ENCODE peak calls at places on chromosomes 4 and X, in six cellular contexts. A, R, B, C, V and P are unnamed samples.

GRCh38 chr4:82437285-82438005 is 7.1 kb downstream of the ENOPH1 start:
- DNase-seq in A (no peak), R (no peak), B (no peak), C (no peak), V (peak; percentile 53), P (no peak)

GRCh38 chr4:79757580-79757979 is 315.4 kb downstream of the ANTXR2 start:
- DNase-seq in A (no peak), R (no peak), B (no peak), C (no peak), V (peak; percentile 16), P (no peak)

GRCh38 chr4:25993564-25994185 is 79.7 kb downstream of the SMIM20 start:
- DNase-seq in A (peak; percentile 32), R (peak; percentile 75), B (no peak), C (no peak), V (peak; percentile 41), P (no peak)

GRCh38 chr4:108433832-108434231 is 186.5 kb upstream of the RPL34 start:
- DNase-seq in A (no peak), R (no peak), B (no peak), C (peak; percentile 48), V (peak; percentile 59), P (no peak)

GRCh38 chrX:27619459-27619858 is 29.3 kb downstream of the DCAF8L2 start:
- DNase-seq in A (no peak), R (no peak), B (no peak), C (no peak), V (no peak), P (no peak)

GRCh38 chrX:120125444-120125843 is 9.7 kb upstream of the RHOXF1 start:
- DNase-seq in A (no peak), R (no peak), B (no peak), C (no peak), V (no peak), P (no peak)

GRCh38 chr4:158930573-158930972 is 161.7 kb downstream of the FNIP2 start:
- DNase-seq in A (no peak), R (no peak), B (no peak), C (no peak), V (peak; percentile 41), P (no peak)

GRCh38 chrX:96004386-96004785 is 680.3 kb upstream of the DIAPH2 start:
- DNase-seq in A (no peak), R (no peak), B (no peak), C (no peak), V (no peak), P (no peak)

GRCh38 chr4:72077346-72077745 is 45.5 kb downstream of the NPFFR2 start:
- DNase-seq in A (no peak), R (no peak), B (no peak), C (no peak), V (no peak), P (no peak)

GRCh38 chr4:6974138-6974848 is 64.7 kb downstream of the TBC1D14 start:
- DNase-seq in A (peak; percentile 79), R (peak; percentile 77), B (peak; percentile 56), C (peak; percentile 85), V (peak; percentile 92), P (peak; percentile 88)

GRCh38 chr4:89307446-89308160 is at the start of gene GPRIN3:
- DNase-seq in A (peak; percentile 73), R (peak; percentile 55), B (no peak), C (peak; percentile 68), V (peak; percentile 70), P (peak; percentile 74)

GRCh38 chr4:15006416-15007024 is 4.2 kb downstream of the CPEB2 start:
- DNase-seq in A (no peak), R (no peak), B (no peak), C (no peak), V (peak; percentile 42), P (no peak)

GRCh38 chrX:70087857-70088256 is 25.6 kb downstream of the OTUD6A start:
- DNase-seq in A (no peak), R (no peak), B (no peak), C (no peak), V (peak; percentile 50), P (no peak)

GRCh38 chr4:183430317-183430986 is 14.0 kb upstream of the CDKN2AIP start:
- DNase-seq in A (no peak), R (no peak), B (no peak), C (no peak), V (no peak), P (no peak)

GRCh38 chr4:121824950-121825349 is 1.3 kb upstream of the CCNA2 start:
- DNase-seq in A (no peak), R (no peak), B (no peak), C (no peak), V (peak; percentile 9), P (no peak)

GRCh38 chr4:59553739-59554126 is 1646.4 kb upstream of the ADGRL3 start:
- DNase-seq in A (no peak), R (no peak), B (no peak), C (no peak), V (peak; percentile 3), P (no peak)

GRCh38 chr4:70734168-70734954 is 12.6 kb downstream of the RUFY3 start:
- DNase-seq in A (no peak), R (no peak), B (no peak), C (peak; percentile 19), V (peak; percentile 73), P (no peak)

GRCh38 chr4:4542824-4543485 is 1.1 kb upstream of the STX18 start:
- DNase-seq in A (no peak), R (no peak), B (no peak), C (no peak), V (peak; percentile 47), P (no peak)

GRCh38 chr4:39353478-39354177 is 12.5 kb downstream of the RFC1 start:
- DNase-seq in A (no peak), R (no peak), B (no peak), C (no peak), V (peak; percentile 74), P (no peak)

GRCh38 chr4:61431131-61431530 is 231.0 kb downstream of the ADGRL3 start:
- DNase-seq in A (no peak), R (no peak), B (no peak), C (no peak), V (no peak), P (no peak)

GRCh38 chr4:168920438-168921081 is 89.5 kb downstream of the CBR4 start:
- DNase-seq in A (no peak), R (no peak), B (no peak), C (no peak), V (no peak), P (no peak)

GRCh38 chr4:71272976-71273375 is 65.8 kb upstream of the SLC4A4 start:
- DNase-seq in A (no peak), R (no peak), B (no peak), C (no peak), V (no peak), P (no peak)

GRCh38 chr4:119653990-119654389 is 25.4 kb upstream of the PDE5A start:
- DNase-seq in A (no peak), R (no peak), B (no peak), C (no peak), V (no peak), P (no peak)

GRCh38 chrX:73962948-73963347 is 341.0 kb upstream of the ZCCHC13 start:
- DNase-seq in A (no peak), R (no peak), B (no peak), C (no peak), V (no peak), P (no peak)
- H3K27ac ChIP-seq in A (no peak overlapping the region), R (no peak overlapping the region), B (peak overlapping the region; percentile 78), C (no peak overlapping the region), V (no peak overlapping the region), P (no peak overlapping the region)

GRCh38 chr4:103108547-103108946 is 8.9 kb upstream of the BDH2 start:
- DNase-seq in A (no peak), R (no peak), B (no peak), C (no peak), V (no peak), P (no peak)

GRCh38 chr4:103105558-103106356 is 6.1 kb upstream of the BDH2 start:
- DNase-seq in A (no peak), R (no peak), B (no peak), C (no peak), V (peak; percentile 26), P (no peak)

GRCh38 chr4:103111598-103111997 is 12.0 kb upstream of the BDH2 start:
- DNase-seq in A (no peak), R (no peak), B (no peak), C (no peak), V (no peak), P (no peak)
- H3K36me3 ChIP-seq in A (no peaks in the 10 kb centered on the region), R (peaks cover 79% of the 10 kb centered on the region), B (no peaks in the 10 kb centered on the region), C (no peaks in the 10 kb centered on the region), V (peaks cover 3% of the 10 kb centered on the region), P (no peaks in the 10 kb centered on the region)

GRCh38 chr4:1040344-1041146 is 29.1 kb downstream of the FGFRL1 start:
- DNase-seq in A (peak; percentile 7), R (no peak), B (no peak), C (no peak), V (no peak), P (no peak)

GRCh38 chr4:1038948-1039492 is 27.6 kb downstream of the FGFRL1 start:
- DNase-seq in A (no peak), R (no peak), B (no peak), C (no peak), V (no peak), P (no peak)

GRCh38 chr4:1041147-1041935 is 29.9 kb downstream of the FGFRL1 start:
- DNase-seq in A (peak; percentile 20), R (peak; percentile 82), B (no peak), C (no peak), V (peak; percentile 82), P (no peak)

GRCh38 chr4:1041936-1042330 is 30.5 kb downstream of the FGFRL1 start:
- DNase-seq in A (no peak), R (no peak), B (no peak), C (no peak), V (no peak), P (no peak)

DNA sequence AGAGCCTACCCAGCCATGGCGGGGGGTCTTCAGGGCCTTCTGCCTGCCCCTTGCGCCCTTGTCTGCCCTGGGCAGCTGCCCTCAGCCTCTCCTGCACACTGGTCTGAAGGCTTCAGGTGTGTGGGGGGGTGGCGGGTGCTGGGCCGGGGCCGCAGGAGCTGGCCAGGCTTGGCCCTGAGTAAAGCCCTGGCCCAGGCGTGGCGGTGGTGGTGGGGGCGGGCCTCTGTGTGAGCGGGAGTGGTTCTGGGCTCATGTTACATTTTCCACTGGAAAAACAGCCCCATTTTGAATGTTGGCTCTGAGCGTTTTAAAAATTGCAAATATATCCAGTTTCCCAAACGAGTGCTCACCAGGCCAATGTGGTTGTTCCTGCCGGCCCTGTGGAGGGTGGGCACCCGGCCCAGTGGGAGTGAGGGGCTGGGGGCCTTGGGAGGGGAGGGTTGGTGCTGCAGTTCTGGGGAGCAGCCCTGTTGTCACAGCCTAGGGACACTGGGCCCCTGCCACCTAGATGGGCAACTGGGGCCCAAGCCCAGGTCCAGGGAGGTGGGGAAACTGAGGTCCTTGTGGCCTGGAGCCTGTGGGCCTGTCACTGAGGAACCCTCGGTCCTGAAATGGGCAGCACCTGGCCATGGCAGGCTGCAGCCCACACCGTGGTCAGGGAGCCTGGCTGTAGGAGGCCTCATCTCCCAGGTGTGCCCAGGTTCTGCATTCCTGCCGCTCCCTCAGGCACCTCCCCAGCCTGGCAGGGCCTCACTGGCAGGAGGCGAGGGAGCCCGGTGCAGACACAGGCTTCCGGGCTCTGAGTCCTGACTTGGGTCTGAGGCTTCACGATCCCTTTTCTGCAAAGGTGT is 28.3 kb downstream of the FGFRL1 start:
- DNase-seq in A (peak; percentile 4), R (no peak), B (no peak), C (no peak), V (peak; percentile 78), P (peak; percentile 90)
- H3K9me3 ChIP-seq in A (no peaks in the 10 kb centered on the region), R (no peaks in the 10 kb centered on the region), B (no peaks in the 10 kb centered on the region), C (no peaks in the 10 kb centered on the region), V (no peaks in the 10 kb centered on the region), P (no peaks in the 10 kb centered on the region)

DNA sequence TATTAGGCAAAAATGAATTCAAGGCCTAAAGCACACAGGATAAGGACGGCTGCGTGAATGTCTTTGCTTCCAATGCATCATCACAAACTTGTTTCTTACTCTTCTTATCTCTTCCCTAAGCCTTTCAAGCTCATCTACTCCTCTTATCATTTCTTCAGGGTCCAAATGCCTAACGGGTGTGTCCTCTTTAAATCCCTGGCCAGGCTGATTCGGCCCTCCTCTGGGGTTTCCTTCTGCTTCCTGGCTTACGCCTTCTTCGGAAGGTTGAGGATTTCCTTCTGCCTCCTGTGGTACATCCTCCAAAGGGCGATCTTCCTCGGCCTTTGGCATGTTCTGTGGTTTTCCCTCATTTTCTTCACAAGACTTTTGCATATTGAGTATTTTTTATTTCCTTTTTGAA is 1.3 kb downstream of the TCEAL8 start:
- DNase-seq in A (peak; percentile 9), R (no peak), B (no peak), C (no peak), V (peak; percentile 37), P (no peak)
- H3K27ac ChIP-seq in A (peak overlapping the region; percentile 81), R (peak overlapping the region; percentile 90), B (peak overlapping the region; percentile 78), C (peak overlapping the region; percentile 81), V (peak overlapping the region; percentile 89), P (peak overlapping the region; percentile 60)